ENCODE peak calls at places on chromosomes 7 and 10, in ten cellular contexts. One of them, this sample, is unnamed.

GRCh38 chr10:88987243-88987726 is 3.3 kb upstream of the FAS start:
- DNase-seq in IMR-90: no peak
- DNase-seq in SJSA1: no peak
- DNase-seq in epithelial cell of esophagus: no peak
- DNase-seq in A549: no peak
- DNase-seq in aorta: no peak
- DNase-seq in lung: no peak
- DNase-seq in neural progenitor cell: no peak
- DNase-seq in NT2/D1: no peak
- DNase-seq in adipocyte: no peak
- DNase-seq in this sample: no peak

GRCh38 chr10:73110345-73110849 is at the start of gene NUDT13:
- DNase-seq in neural progenitor cell: peak
- DNase-seq in epithelial cell of esophagus: peak
- DNase-seq in NT2/D1: no peak
- DNase-seq in IMR-90: peak
- DNase-seq in aorta: no peak
- DNase-seq in lung: peak
- DNase-seq in SJSA1: peak
- DNase-seq in adipocyte: peak
- DNase-seq in A549: peak
- DNase-seq in this sample: no peak

GRCh38 chr10:75425291-75426079 is 5.9 kb upstream of the LRMDA start:
- DNase-seq in epithelial cell of esophagus: peak
- DNase-seq in neural progenitor cell: no peak
- DNase-seq in adipocyte: no peak
- DNase-seq in lung: no peak
- DNase-seq in SJSA1: no peak
- DNase-seq in aorta: no peak
- DNase-seq in IMR-90: no peak
- DNase-seq in A549: no peak
- DNase-seq in NT2/D1: no peak
- DNase-seq in this sample: no peak

GRCh38 chr7:66522518-66522917 is 106.2 kb upstream of the KCTD7 start:
- DNase-seq in aorta: no peak
- DNase-seq in lung: no peak
- DNase-seq in IMR-90: no peak
- DNase-seq in A549: peak
- DNase-seq in epithelial cell of esophagus: no peak
- DNase-seq in adipocyte: peak
- DNase-seq in neural progenitor cell: no peak
- DNase-seq in NT2/D1: no peak
- DNase-seq in SJSA1: no peak
- DNase-seq in this sample: peak

GRCh38 chr10:7264313-7264741 is 146.5 kb downstream of the SFMBT2 start:
- DNase-seq in lung: no peak
- DNase-seq in neural progenitor cell: peak
- DNase-seq in aorta: no peak
- DNase-seq in A549: peak
- DNase-seq in NT2/D1: no peak
- DNase-seq in epithelial cell of esophagus: peak
- DNase-seq in adipocyte: no peak
- DNase-seq in SJSA1: no peak
- DNase-seq in IMR-90: peak
- DNase-seq in this sample: no peak

GRCh38 chr10:56178210-56178609 is 182.8 kb downstream of the ZWINT start:
- DNase-seq in SJSA1: no peak
- DNase-seq in IMR-90: no peak
- DNase-seq in lung: no peak
- DNase-seq in aorta: no peak
- DNase-seq in A549: no peak
- DNase-seq in epithelial cell of esophagus: peak
- DNase-seq in adipocyte: no peak
- DNase-seq in NT2/D1: no peak
- DNase-seq in neural progenitor cell: no peak
- DNase-seq in this sample: no peak

GRCh38 chr10:110735620-110736027 is 91.5 kb downstream of the RBM20 start:
- DNase-seq in neural progenitor cell: no peak
- DNase-seq in IMR-90: no peak
- DNase-seq in lung: no peak
- DNase-seq in epithelial cell of esophagus: no peak
- DNase-seq in NT2/D1: no peak
- DNase-seq in SJSA1: no peak
- DNase-seq in A549: no peak
- DNase-seq in aorta: no peak
- DNase-seq in adipocyte: no peak
- DNase-seq in this sample: no peak

GRCh38 chr10:103706760-103707159 is 148.6 kb downstream of the SH3PXD2A start:
- DNase-seq in NT2/D1: no peak
- DNase-seq in lung: no peak
- DNase-seq in aorta: no peak
- DNase-seq in SJSA1: no peak
- DNase-seq in A549: no peak
- DNase-seq in neural progenitor cell: peak
- DNase-seq in epithelial cell of esophagus: no peak
- DNase-seq in adipocyte: no peak
- DNase-seq in IMR-90: no peak
- DNase-seq in this sample: no peak

GRCh38 chr7:28570113-28570969 is 158.0 kb downstream of the CREB5 start:
- DNase-seq in aorta: no peak
- DNase-seq in epithelial cell of esophagus: no peak
- DNase-seq in SJSA1: no peak
- DNase-seq in lung: no peak
- DNase-seq in NT2/D1: no peak
- DNase-seq in A549: peak
- DNase-seq in IMR-90: no peak
- DNase-seq in adipocyte: no peak
- DNase-seq in neural progenitor cell: no peak
- DNase-seq in this sample: peak

GRCh38 chr10:123868058-123868995 is 23.3 kb downstream of the CPXM2 start:
- DNase-seq in adipocyte: no peak
- DNase-seq in NT2/D1: no peak
- DNase-seq in A549: no peak
- DNase-seq in epithelial cell of esophagus: peak
- DNase-seq in lung: no peak
- DNase-seq in IMR-90: no peak
- DNase-seq in aorta: no peak
- DNase-seq in neural progenitor cell: no peak
- DNase-seq in SJSA1: no peak
- DNase-seq in this sample: peak

GRCh38 chr10:86364551-86365345 is 1.8 kb downstream of the GRID1 start:
- DNase-seq in NT2/D1: peak
- DNase-seq in lung: no peak
- DNase-seq in neural progenitor cell: peak
- DNase-seq in A549: no peak
- DNase-seq in SJSA1: no peak
- DNase-seq in epithelial cell of esophagus: no peak
- DNase-seq in aorta: peak
- DNase-seq in IMR-90: no peak
- DNase-seq in adipocyte: no peak
- DNase-seq in this sample: no peak

GRCh38 chr10:109616356-109616755 is 307.0 kb downstream of the XPNPEP1 start:
- DNase-seq in A549: no peak
- DNase-seq in aorta: no peak
- DNase-seq in lung: no peak
- DNase-seq in SJSA1: no peak
- DNase-seq in epithelial cell of esophagus: no peak
- DNase-seq in IMR-90: no peak
- DNase-seq in NT2/D1: no peak
- DNase-seq in neural progenitor cell: no peak
- DNase-seq in adipocyte: no peak
- DNase-seq in this sample: no peak

GRCh38 chr7:16743207-16743606 is 10.3 kb upstream of the TSPAN13 start:
- DNase-seq in epithelial cell of esophagus: peak
- DNase-seq in SJSA1: peak
- DNase-seq in A549: no peak
- DNase-seq in NT2/D1: no peak
- DNase-seq in neural progenitor cell: no peak
- DNase-seq in adipocyte: no peak
- DNase-seq in lung: no peak
- DNase-seq in IMR-90: peak
- DNase-seq in aorta: no peak
- DNase-seq in this sample: no peak

DNA sequence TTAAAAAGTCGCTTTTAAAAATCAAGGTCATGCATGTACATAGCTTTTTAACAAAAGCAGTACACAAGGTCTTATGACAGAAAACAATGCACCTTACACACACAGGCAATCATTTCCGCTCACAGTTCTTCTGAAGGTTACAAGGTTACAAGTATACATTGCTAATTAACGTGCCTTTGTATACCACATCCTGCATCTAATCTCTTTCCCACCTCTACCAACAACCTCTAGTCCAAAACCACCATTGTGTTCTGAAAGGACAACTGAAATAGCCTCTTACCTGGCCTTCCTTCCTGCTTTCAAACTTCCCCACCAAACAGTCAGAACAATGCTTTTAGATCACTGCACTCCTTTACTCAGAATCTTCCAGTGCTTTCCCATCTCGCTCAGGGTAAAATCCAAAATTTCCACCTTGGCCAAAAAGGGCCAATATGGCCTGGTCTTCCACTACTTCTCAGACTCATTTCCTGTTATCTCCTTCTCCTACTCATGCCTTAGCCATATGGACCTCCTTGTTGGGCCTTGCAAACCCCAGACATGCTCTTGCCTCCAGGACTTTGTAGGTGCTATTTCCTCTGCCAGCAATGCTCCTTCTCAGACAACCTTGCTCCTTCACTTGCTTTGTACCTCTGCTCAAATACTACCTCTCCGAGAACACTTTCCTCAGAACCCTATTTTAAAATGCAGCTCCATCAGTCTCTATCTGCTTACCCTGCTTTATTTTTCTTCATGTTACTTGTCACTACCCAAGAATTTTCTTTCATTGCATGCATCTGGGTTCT is 205.4 kb downstream of the DNAJC1 start:
- DNase-seq in A549: no peak
- DNase-seq in lung: no peak
- DNase-seq in aorta: no peak
- DNase-seq in NT2/D1: no peak
- DNase-seq in neural progenitor cell: no peak
- DNase-seq in epithelial cell of esophagus: no peak
- DNase-seq in IMR-90: no peak
- DNase-seq in SJSA1: no peak
- DNase-seq in adipocyte: no peak
- DNase-seq in this sample: no peak
- H3K4me3 ChIP-seq in A549: no peak
- H3K4me3 ChIP-seq in lung: no peak
- H3K4me3 ChIP-seq in aorta: no peak
- H3K4me3 ChIP-seq in NT2/D1: no peak
- H3K4me3 ChIP-seq in neural progenitor cell: no peak
- H3K4me3 ChIP-seq in epithelial cell of esophagus: no peak
- H3K4me3 ChIP-seq in IMR-90: no peak
- H3K4me3 ChIP-seq in SJSA1: no peak
- H3K4me3 ChIP-seq in adipocyte: no peak
- H3K4me3 ChIP-seq in this sample: no peak

GRCh38 chr10:42983595-42983990 is 93.3 kb upstream of the RET start:
- DNase-seq in adipocyte: no peak
- DNase-seq in IMR-90: no peak
- DNase-seq in aorta: no peak
- DNase-seq in neural progenitor cell: no peak
- DNase-seq in lung: no peak
- DNase-seq in NT2/D1: no peak
- DNase-seq in SJSA1: no peak
- DNase-seq in epithelial cell of esophagus: no peak
- DNase-seq in A549: no peak
- DNase-seq in this sample: no peak
- H3K4me3 ChIP-seq in adipocyte: no peak
- H3K4me3 ChIP-seq in IMR-90: no peak
- H3K4me3 ChIP-seq in aorta: no peak
- H3K4me3 ChIP-seq in neural progenitor cell: no peak
- H3K4me3 ChIP-seq in lung: no peak
- H3K4me3 ChIP-seq in NT2/D1: no peak
- H3K4me3 ChIP-seq in SJSA1: no peak
- H3K4me3 ChIP-seq in epithelial cell of esophagus: no peak
- H3K4me3 ChIP-seq in A549: no peak
- H3K4me3 ChIP-seq in this sample: no peak

DNA sequence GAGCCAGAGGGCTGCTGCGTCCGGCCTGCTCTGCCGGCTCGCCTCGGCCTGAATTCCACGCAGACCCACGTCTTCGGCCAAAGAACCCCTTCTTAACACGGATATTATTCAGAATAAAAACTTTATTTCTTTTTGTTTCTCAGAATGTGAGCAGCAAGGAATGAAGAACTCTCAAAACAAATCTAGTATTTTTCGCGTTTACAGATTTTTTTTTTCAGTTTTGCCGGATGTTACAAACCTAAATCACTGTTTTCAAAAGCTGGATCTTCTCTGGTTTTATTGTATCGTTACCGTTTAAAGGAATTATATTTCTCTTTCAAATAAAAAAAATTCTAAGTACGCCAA is 4.4 kb upstream of the HOXA2 start:
- DNase-seq in epithelial cell of esophagus: no peak
- DNase-seq in NT2/D1: no peak
- DNase-seq in A549: no peak
- DNase-seq in aorta: no peak
- DNase-seq in IMR-90: no peak
- DNase-seq in lung: no peak
- DNase-seq in adipocyte: no peak
- DNase-seq in neural progenitor cell: no peak
- DNase-seq in SJSA1: no peak
- DNase-seq in this sample: no peak
- H3K4me3 ChIP-seq in epithelial cell of esophagus: no peak
- H3K4me3 ChIP-seq in NT2/D1: no peak
- H3K4me3 ChIP-seq in A549: no peak
- H3K4me3 ChIP-seq in aorta: peak
- H3K4me3 ChIP-seq in IMR-90: peak
- H3K4me3 ChIP-seq in lung: no peak
- H3K4me3 ChIP-seq in adipocyte: peak
- H3K4me3 ChIP-seq in neural progenitor cell: no peak
- H3K4me3 ChIP-seq in SJSA1: no peak
- H3K4me3 ChIP-seq in this sample: no peak

GRCh38 chr10:18178862-18179483 is 38.7 kb downstream of the CACNB2 start:
- DNase-seq in neural progenitor cell: no peak
- DNase-seq in adipocyte: no peak
- DNase-seq in aorta: no peak
- DNase-seq in NT2/D1: no peak
- DNase-seq in lung: no peak
- DNase-seq in SJSA1: no peak
- DNase-seq in epithelial cell of esophagus: no peak
- DNase-seq in IMR-90: no peak
- DNase-seq in A549: no peak
- DNase-seq in this sample: no peak

GRCh38 chr10:18185621-18186020 is 45.4 kb downstream of the CACNB2 start:
- DNase-seq in A549: no peak
- DNase-seq in epithelial cell of esophagus: peak
- DNase-seq in adipocyte: no peak
- DNase-seq in aorta: no peak
- DNase-seq in IMR-90: no peak
- DNase-seq in NT2/D1: no peak
- DNase-seq in SJSA1: no peak
- DNase-seq in lung: no peak
- DNase-seq in neural progenitor cell: no peak
- DNase-seq in this sample: no peak

DNA sequence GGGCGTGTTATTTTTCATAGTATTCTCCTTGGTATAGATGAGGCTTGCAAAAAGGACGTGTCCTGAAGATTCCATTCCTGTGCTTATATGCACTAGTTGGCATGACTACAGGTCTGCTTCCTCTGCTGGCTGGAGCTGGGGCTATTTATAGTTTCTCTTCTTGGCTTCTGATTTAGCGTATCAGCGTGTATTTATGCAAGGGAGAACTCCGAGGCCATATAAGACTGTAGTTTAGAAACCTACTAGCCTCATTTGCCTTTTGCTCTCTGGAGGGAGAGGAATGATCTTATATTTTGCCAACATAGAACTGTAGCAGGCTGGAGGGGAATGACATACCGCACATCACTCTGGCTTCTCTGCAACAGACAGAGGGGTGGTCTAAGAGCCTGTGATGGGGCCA is 39.7 kb downstream of the CACNB2 start:
- DNase-seq in lung: no peak
- DNase-seq in neural progenitor cell: no peak
- DNase-seq in NT2/D1: no peak
- DNase-seq in adipocyte: peak
- DNase-seq in epithelial cell of esophagus: no peak
- DNase-seq in aorta: no peak
- DNase-seq in SJSA1: no peak
- DNase-seq in IMR-90: peak
- DNase-seq in A549: no peak
- DNase-seq in this sample: no peak
- H3K4me3 ChIP-seq in lung: no peak
- H3K4me3 ChIP-seq in neural progenitor cell: no peak
- H3K4me3 ChIP-seq in NT2/D1: no peak
- H3K4me3 ChIP-seq in adipocyte: peak
- H3K4me3 ChIP-seq in epithelial cell of esophagus: no peak
- H3K4me3 ChIP-seq in aorta: no peak
- H3K4me3 ChIP-seq in SJSA1: no peak
- H3K4me3 ChIP-seq in IMR-90: no peak
- H3K4me3 ChIP-seq in A549: no peak
- H3K4me3 ChIP-seq in this sample: no peak

This sample was measured in mucosa of descending colon.